ENCODE peak calls at places on chromosomes 3 and 15, in four cellular contexts. R is GM12891, X is K562, Q is GM12878. J is an unnamed sample.

GRCh38 chr15:88810449-88810848 is 7.2 kb downstream of the ACAN start:
- DNase-seq in Q (no peak), X (no peak), R (no peak), J (no peak)

GRCh38 chr3:134033315-134033996 is 3.7 kb upstream of the SLCO2A1 start:
- DNase-seq in Q (no peak), X (no peak), R (no peak), J (no peak)

GRCh38 chr3:26921054-26921453 is 298.5 kb downstream of the LRRC3B start:
- DNase-seq in X (no peak), R (no peak), Q (no peak), J (no peak)

GRCh38 chr3:173529062-173529711 is 131.6 kb downstream of the NLGN1 start:
- DNase-seq in R (no peak), X (no peak), Q (no peak), J (peak)

GRCh38 chr3:148911173-148911572 is 46.1 kb downstream of the CPA3 start:
- DNase-seq in Q (no peak), X (no peak), R (no peak), J (no peak)

GRCh38 chr15:27815035-27815434 is 284.1 kb downstream of the OCA2 start:
- DNase-seq in R (no peak), X (no peak), Q (no peak), J (no peak)

GRCh38 chr3:138591392-138591791 is 2.7 kb downstream of the CEP70 start:
- DNase-seq in Q (no peak), R (no peak), X (no peak), J (no peak)

GRCh38 chr3:136992091-136992490 is 34.3 kb downstream of the IL20RB start:
- DNase-seq in X (no peak), R (no peak), Q (no peak), J (no peak)

GRCh38 chr3:114939920-114940319 is 207.2 kb downstream of the ZBTB20 start:
- DNase-seq in X (no peak), Q (no peak), R (no peak), J (no peak)

GRCh38 chr15:44038801-44039200 is 156.3 kb downstream of the FRMD5 start:
- DNase-seq in X (no peak), R (no peak), Q (no peak), J (no peak)

GRCh38 chr15:37375529-37375928 is 275.2 kb upstream of the MEIS2 start:
- DNase-seq in R (no peak), Q (no peak), X (no peak), J (no peak)

GRCh38 chr3:156388469-156389150 is 166.3 kb downstream of the SSR3 start:
- DNase-seq in R (no peak), X (no peak), Q (no peak), J (no peak)

GRCh38 chr15:78239811-78240210 is 5.4 kb upstream of the ACSBG1 start:
- DNase-seq in X (no peak), Q (no peak), R (no peak), J (no peak)

GRCh38 chr15:41506796-41507341 is 6.8 kb downstream of the LTK start:
- DNase-seq in Q (no peak), R (no peak), X (no peak), J (peak)

GRCh38 chr3:39383190-39383912 is at the start of gene SLC25A38:
- DNase-seq in Q (no peak), R (peak), X (peak), J (peak)

GRCh38 chr3:139935071-139935865 is at the start of gene CLSTN2:
- DNase-seq in Q (no peak), X (peak), R (peak), J (peak)

GRCh38 chr3:99808163-99808794 is 9.4 kb upstream of the CMSS1 start:
- DNase-seq in R (no peak), Q (no peak), X (peak), J (peak)

GRCh38 chr3:70647823-70648222 is 335.4 kb upstream of the MDFIC2 start:
- DNase-seq in R (no peak), Q (no peak), X (no peak), J (no peak)

GRCh38 chr15:71079208-71080044 is 35.8 kb upstream of the THSD4 start:
- DNase-seq in X (no peak), R (no peak), Q (no peak), J (no peak)

GRCh38 chr3:134641671-134642300 is 9.0 kb downstream of the KY start:
- DNase-seq in Q (no peak), R (no peak), X (no peak), J (no peak)

GRCh38 chr15:52382647-52383046 is 87.0 kb upstream of the MYO5C start:
- DNase-seq in X (no peak), R (no peak), Q (peak), J (no peak)

GRCh38 chr15:94336817-94337537 is 105.6 kb downstream of the MCTP2 start:
- DNase-seq in X (no peak), R (no peak), Q (no peak), J (no peak)
- TF ChIP-seq POLR2AphosphoS5 in X (no peak), R (no peak), Q (no peak), J (no peak)

GRCh38 chr3:159740054-159740453 is 248.6 kb upstream of the IL12A start:
- DNase-seq in X (no peak), Q (no peak), R (no peak), J (no peak)
- TF ChIP-seq SPI1 in X (no peak), Q (no peak), R (no peak), J (no peak)

GRCh38 chr3:186097663-186098451 is 11.0 kb downstream of the ETV5 start:
- DNase-seq in Q (no peak), R (no peak), X (peak), J (no peak)
- TF ChIP-seq POLR2AphosphoS5 in Q (no peak), R (no peak), X (no peak), J (no peak)

GRCh38 chr15:28956491-28956890 is 70.7 kb downstream of the APBA2 start:
- DNase-seq in X (no peak), Q (no peak), R (no peak), J (no peak)

GRCh38 chr15:28955686-28956421 is 70.1 kb downstream of the APBA2 start:
- DNase-seq in Q (no peak), R (no peak), X (no peak), J (no peak)

GRCh38 chr15:28954466-28955159 is 68.8 kb downstream of the APBA2 start:
- DNase-seq in X (no peak), Q (no peak), R (no peak), J (no peak)

GRCh38 chr15:28953573-28954195 is 67.9 kb downstream of the APBA2 start:
- DNase-seq in Q (no peak), R (no peak), X (no peak), J (no peak)

GRCh38 chr15:28955160-28955502 is 69.4 kb downstream of the APBA2 start:
- DNase-seq in X (no peak), Q (peak), R (no peak), J (peak)
- TF ChIP-seq SPI1 in X (no peak), Q (no peak), R (no peak), J (peak)

DNA sequence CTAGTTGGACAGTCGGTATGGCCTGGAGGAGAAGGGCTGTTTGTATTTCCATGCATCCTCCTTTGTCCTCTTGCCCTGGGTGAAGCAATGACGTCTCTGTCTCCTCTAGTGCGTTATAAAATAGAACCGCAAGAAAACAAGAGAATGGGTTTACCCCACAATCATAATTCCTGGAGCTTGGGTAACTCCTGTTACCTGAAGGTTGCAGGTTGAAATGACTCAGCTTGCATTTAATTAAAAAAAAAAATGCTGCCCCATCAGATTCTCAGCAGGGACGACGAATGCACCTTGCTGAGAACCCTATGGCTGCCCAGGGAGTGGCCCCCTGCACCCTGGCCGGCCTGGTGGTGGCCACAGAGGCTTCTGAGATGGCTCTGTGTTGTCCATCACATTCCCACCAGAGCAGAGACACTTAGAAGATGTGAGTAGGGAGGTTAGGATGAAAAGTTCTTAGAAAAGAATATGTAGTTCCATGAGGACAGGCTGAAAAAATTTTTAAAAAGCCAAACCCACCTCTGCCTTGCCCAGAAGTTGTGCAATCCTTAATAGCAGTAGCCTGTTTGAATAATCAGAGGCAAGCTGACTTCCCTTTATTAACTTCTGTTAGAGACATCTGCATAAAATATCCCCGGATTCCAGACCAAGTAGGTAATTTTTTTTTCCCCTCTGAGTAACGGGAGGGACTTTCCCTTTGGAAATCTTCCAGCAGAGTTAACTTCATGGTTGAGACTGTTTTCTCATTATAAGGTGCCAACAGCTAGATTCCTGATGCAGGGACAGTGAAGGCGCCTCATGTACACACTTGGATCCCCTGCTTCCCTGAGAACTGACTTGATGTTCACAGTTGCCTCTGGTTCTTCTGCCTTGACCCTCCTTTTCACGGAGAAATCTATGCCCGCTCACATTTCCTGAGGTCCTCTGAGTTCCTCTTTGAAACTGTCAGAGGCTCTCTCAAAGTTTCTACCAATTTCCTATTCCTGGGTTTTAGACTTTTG is 227.9 kb upstream of the BHLHE40 start:
- DNase-seq in X (no peak), Q (no peak), R (no peak), J (peak)
- TF ChIP-seq POLR2AphosphoS5 in X (no peak), Q (peak), R (peak), J (no peak)

GRCh38 chr3:159898147-159898546 is 90.5 kb upstream of the IL12A start:
- DNase-seq in Q (no peak), R (no peak), X (no peak), J (no peak)

GRCh38 chr3:159899198-159899597 is 89.4 kb upstream of the IL12A start:
- DNase-seq in Q (no peak), R (no peak), X (no peak), J (peak)

GRCh38 chr3:159895430-159895829 is 93.2 kb upstream of the IL12A start:
- DNase-seq in R (no peak), X (no peak), Q (no peak), J (no peak)

GRCh38 chr3:159896543-159896942 is 92.1 kb upstream of the IL12A start:
- DNase-seq in X (no peak), R (no peak), Q (no peak), J (no peak)

DNA sequence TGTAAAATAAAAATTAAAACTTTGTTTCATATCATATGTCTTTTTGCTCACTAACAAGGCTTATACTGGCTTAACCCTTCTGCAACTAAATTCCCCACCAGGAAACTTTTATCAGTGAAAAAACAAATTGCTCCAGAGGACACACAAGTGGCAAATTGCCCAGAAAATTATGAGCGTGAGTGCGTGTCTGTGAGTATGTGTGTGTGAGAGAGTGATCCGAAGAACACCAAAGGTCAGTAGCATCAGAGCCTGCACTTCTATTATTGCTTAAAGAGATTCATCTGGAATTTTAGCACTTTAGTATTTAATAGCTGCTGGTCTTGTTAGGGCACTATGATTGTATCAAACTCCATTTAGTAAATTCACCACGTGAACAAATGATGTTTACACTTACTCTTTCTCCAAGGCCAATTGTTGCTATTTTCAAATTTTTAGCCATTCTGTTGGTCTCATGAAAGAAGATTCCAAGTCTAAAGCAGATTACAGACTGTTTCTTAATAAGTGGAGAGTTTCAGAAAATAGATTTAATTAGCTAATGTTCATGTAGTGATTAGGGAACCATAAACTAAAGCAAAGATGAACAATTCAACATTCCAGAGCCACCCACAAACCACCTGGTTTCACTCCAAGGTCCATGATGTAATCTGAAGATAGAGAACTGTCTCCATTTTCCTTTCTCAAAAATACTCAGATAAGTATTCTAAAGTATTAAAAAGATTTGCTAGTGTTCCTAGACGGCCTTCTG is 91.1 kb upstream of the IL12A start:
- DNase-seq in Q (no peak), X (no peak), R (no peak), J (no peak)
- TF ChIP-seq SPI1 in Q (no peak), X (no peak), R (no peak), J (no peak)

GRCh38 chr3:186105543-186105942 is 3.3 kb downstream of the ETV5 start:
- DNase-seq in R (no peak), X (no peak), Q (no peak), J (no peak)
- TF ChIP-seq POLR2AphosphoS5 in R (no peak), X (no peak), Q (no peak), J (no peak)

GRCh38 chr15:29687939-29688884 is 134.1 kb downstream of the TJP1 start:
- DNase-seq in R (no peak), X (no peak), Q (no peak), J (no peak)
- TF ChIP-seq SPI1 in R (no peak), X (no peak), Q (no peak), J (no peak)

GRCh38 chr15:56814429-56814828 is 81.1 kb upstream of the ZNF280D start:
- DNase-seq in X (no peak), R (no peak), Q (no peak), J (no peak)
- TF ChIP-seq POLR2AphosphoS5 in X (no peak), R (no peak), Q (no peak), J (no peak)